ENCODE peak calls at places on chromosomes 7 and 10, in nine cellular contexts. P is hepatocyte, C is HCT116, T is neural progenitor cell, O is GM23248, Y is OCI-LY7, J is PC-3, S is GM23338, B is SK-N-SH. D is an unnamed sample.

GRCh38 chr7:101904019-101904418 is 86.6 kb downstream of the CUX1 start:
- DNase-seq in P (no peak), C (no peak), T (no peak), O (no peak), Y (no peak), J (no peak), S (no peak), B (no peak), D (no peak)

GRCh38 chr7:116167177-116167576 is 43.2 kb upstream of the TES start:
- DNase-seq in P (no peak), C (no peak), T (no peak), O (no peak), Y (peak; percentile 10), J (no peak), S (peak; percentile 34), B (no peak), D (peak; percentile 35)

GRCh38 chr7:139747662-139748372 is 30.0 kb downstream of the HIPK2 start:
- DNase-seq in P (no peak), C (no peak), T (no peak), O (no peak), Y (no peak), J (no peak), S (no peak), B (no peak), D (no peak)

GRCh38 chr10:99917963-99918825 is 91.6 kb downstream of the DNMBP start:
- DNase-seq in P (peak; percentile 72), C (no peak), T (peak; percentile 86), O (peak; percentile 81), Y (no peak), J (no peak), S (peak; percentile 95), B (peak; percentile 13), D (no peak)

GRCh38 chr7:94012748-94013147 is 8.6 kb upstream of the BET1 start:
- DNase-seq in P (no peak), C (no peak), T (no peak), O (peak; percentile 17), Y (no peak), J (peak; percentile 6), S (peak; percentile 30), B (peak; percentile 22), D (peak; percentile 17)

GRCh38 chr10:14838582-14839304 is 637 bp downstream of the HSPA14 start:
- DNase-seq in P (peak; percentile 58), C (no peak), T (peak; percentile 83), O (peak; percentile 61), Y (peak; percentile 57), J (no peak), S (peak; percentile 83), B (peak; percentile 74), D (peak; percentile 30)

GRCh38 chr7:64687249-64687648 is 21.3 kb downstream of the ZNF107 start:
- DNase-seq in P (no peak), C (no peak), T (no peak), O (no peak), Y (peak; percentile 94), J (no peak), S (no peak), B (no peak), D (no peak)

GRCh38 chr10:112135604-112136003 is 48.0 kb downstream of the GPAM start:
- DNase-seq in P (no peak), C (no peak), T (no peak), O (no peak), Y (no peak), J (no peak), S (no peak), B (no peak), D (no peak)

GRCh38 chr10:77308084-77308732 is 329.4 kb downstream of the KCNMA1 start:
- DNase-seq in P (no peak), C (no peak), T (no peak), O (no peak), Y (no peak), J (no peak), S (no peak), B (no peak), D (no peak)
- H3K4me2 ChIP-seq in P (no peak overlapping the region), C (no peak overlapping the region), T (no peak overlapping the region), O (no peak overlapping the region), Y (no peak overlapping the region), J (no peak overlapping the region), S (no peak overlapping the region), B (no peak overlapping the region), D (no peak overlapping the region)

DNA sequence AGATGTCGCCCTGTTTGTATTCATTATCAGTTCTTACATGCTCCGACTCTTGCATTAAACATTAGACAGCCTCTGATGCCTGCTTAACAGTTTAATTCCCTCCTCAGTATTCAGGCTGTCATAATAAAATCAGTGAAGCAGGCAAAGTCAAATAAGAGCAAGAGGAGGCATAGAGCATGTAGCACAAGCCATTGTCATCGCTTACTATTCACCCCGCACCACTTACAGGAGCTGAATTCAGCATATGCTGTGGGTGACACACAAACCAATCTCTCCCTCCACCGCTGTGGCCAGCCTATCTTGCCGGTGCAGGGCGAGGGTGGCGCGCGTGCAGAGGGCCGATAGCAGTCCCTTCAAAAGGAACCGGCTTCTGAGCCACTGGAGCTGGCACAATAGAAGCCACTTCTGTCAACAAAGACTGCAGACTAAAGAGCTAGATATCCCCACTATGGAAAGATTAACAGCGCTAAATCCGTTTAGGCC is 433.2 kb upstream of the MGMT start:
- DNase-seq in P (no peak), C (no peak), T (peak; percentile 89), O (no peak), Y (no peak), J (no peak), S (no peak), B (no peak), D (no peak)
- H3K4me1 ChIP-seq in P (no peaks in the 10 kb centered on the region), C (no peaks in the 10 kb centered on the region), T (peaks cover 29% of the 10 kb centered on the region), O (no peaks in the 10 kb centered on the region), Y (no peaks in the 10 kb centered on the region), J (no peaks in the 10 kb centered on the region), S (peaks cover 22% of the 10 kb centered on the region), B (no peaks in the 10 kb centered on the region), D (peaks cover 34% of the 10 kb centered on the region)

GRCh38 chr7:157527686-157528085 is 190.9 kb downstream of the DNAJB6 start:
- DNase-seq in P (no peak), C (no peak), T (no peak), O (no peak), Y (no peak), J (no peak), S (no peak), B (no peak), D (no peak)

GRCh38 chr7:157527235-157527634 is 190.4 kb downstream of the DNAJB6 start:
- DNase-seq in P (no peak), C (no peak), T (no peak), O (no peak), Y (no peak), J (no peak), S (no peak), B (no peak), D (no peak)

GRCh38 chr7:157532068-157532467 is 195.3 kb downstream of the DNAJB6 start:
- DNase-seq in P (no peak), C (no peak), T (no peak), O (no peak), Y (no peak), J (no peak), S (no peak), B (no peak), D (no peak)

GRCh38 chr7:157528785-157529341 is 192.1 kb downstream of the DNAJB6 start:
- DNase-seq in P (no peak), C (no peak), T (no peak), O (no peak), Y (no peak), J (no peak), S (no peak), B (no peak), D (no peak)

DNA sequence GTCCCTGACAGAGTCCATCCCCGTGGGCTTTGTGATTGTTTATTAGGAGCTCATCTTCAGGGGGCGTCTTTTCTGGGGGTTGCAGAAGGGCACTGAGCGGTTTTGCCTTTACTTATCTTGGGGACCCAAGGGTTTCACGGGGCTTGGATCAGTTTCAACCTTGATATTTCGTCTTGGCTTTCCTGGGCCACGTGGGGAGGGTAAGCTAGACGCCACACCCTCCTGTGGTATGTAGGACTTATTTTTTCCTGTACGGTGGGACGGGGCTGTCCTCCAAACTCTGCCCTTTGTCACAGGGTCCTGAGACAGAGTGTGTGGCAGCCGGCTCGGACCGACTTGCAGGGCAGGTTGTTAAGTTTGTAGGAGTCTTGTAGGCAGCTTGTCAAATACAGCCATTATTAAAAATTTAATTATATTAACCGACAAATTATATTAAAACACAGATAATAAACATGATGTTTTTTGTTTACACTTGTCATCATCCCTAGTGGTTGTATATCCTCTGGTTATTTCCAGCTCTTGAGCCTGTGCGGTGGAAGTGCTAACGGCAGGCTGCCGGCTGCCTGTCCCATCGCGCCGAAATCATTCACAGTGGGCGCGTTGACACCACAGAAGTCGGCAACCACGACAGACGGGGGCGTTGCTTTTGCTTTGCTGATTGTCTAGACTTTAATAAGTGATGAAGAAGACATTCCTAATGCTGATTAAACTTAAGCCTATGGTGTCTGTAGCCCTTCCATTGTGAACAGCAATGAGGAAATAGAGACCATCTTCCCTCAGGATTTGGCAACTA is 193.2 kb downstream of the DNAJB6 start:
- DNase-seq in P (no peak), C (no peak), T (no peak), O (no peak), Y (no peak), J (no peak), S (no peak), B (no peak), D (no peak)
- TF ChIP-seq EZH2phosphoT487 in P (no peak), C (no peak), T (no peak), O (no peak), Y (no peak), J (no peak), S (no peak), B (no peak), D (no peak)

DNA sequence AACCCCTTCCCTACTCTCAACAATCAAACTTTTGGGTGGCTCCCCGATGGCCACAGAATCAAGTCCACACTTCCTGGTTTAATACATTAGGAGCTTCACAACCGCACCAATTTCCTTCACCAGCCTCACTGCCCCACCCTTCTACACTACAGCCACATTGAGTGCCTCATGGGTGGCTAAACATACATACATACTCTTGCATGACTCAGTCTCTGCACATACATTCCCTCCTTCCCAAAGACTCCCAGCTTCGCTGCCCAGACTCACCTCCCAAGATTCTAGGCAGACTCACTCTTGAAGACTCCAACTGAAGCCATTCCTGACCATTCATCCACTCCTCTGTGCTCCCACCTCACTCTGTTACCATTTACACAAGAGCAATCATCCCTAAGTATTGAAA is 15.9 kb downstream of the VPS41 start:
- DNase-seq in P (no peak), C (no peak), T (no peak), O (no peak), Y (no peak), J (peak; percentile 69), S (no peak), B (no peak), D (no peak)
- H3K4me2 ChIP-seq in P (no peak overlapping the region), C (no peak overlapping the region), T (no peak overlapping the region), O (no peak overlapping the region), Y (no peak overlapping the region), J (peak overlapping the region; percentile 11), S (no peak overlapping the region), B (no peak overlapping the region), D (no peak overlapping the region)

GRCh38 chr10:68848281-68848680 is 20.9 kb downstream of the STOX1 start:
- DNase-seq in P (no peak), C (no peak), T (no peak), O (no peak), Y (no peak), J (no peak), S (no peak), B (no peak), D (no peak)
- H3K4me1 ChIP-seq in P (no peaks in the 10 kb centered on the region), C (no peaks in the 10 kb centered on the region), T (peaks cover 30% of the 10 kb centered on the region), O (no peaks in the 10 kb centered on the region), Y (no peaks in the 10 kb centered on the region), J (no peaks in the 10 kb centered on the region), S (no peaks in the 10 kb centered on the region), B (no peaks in the 10 kb centered on the region), D (no peaks in the 10 kb centered on the region)

D was measured in MM.1S.